ENCODE peak calls at places on chromosomes 11 and 22, in six cellular contexts. One of them, this sample, is unnamed. For H3K4me1, the result is how much of the 10 kb centered on the place peaks cover.

GRCh38 chr11:121194731-121195596 is 93.9 kb downstream of the TECTA start:
- DNase-seq in tibial artery: peak
- DNase-seq in uterus: peak
- DNase-seq in hepatocyte: peak
- DNase-seq in PC-3: peak
- DNase-seq in mammary epithelial cell: peak
- DNase-seq in this sample: peak

GRCh38 chr11:5234390-5234834 is at the start of gene HBD:
- DNase-seq in tibial artery: no peak
- DNase-seq in uterus: no peak
- DNase-seq in hepatocyte: no peak
- DNase-seq in PC-3: no peak
- DNase-seq in mammary epithelial cell: peak
- DNase-seq in this sample: no peak

GRCh38 chr11:1786466-1786865 is 22.7 kb upstream of the CTSD start:
- DNase-seq in tibial artery: no peak
- DNase-seq in uterus: no peak
- DNase-seq in hepatocyte: no peak
- DNase-seq in PC-3: no peak
- DNase-seq in mammary epithelial cell: no peak
- DNase-seq in this sample: no peak

GRCh38 chr11:63448646-63449045 is 42.3 kb downstream of the PLAAT5 start:
- DNase-seq in tibial artery: no peak
- DNase-seq in uterus: no peak
- DNase-seq in hepatocyte: no peak
- DNase-seq in PC-3: no peak
- DNase-seq in mammary epithelial cell: no peak
- DNase-seq in this sample: no peak

GRCh38 chr11:92867913-92868619 is 101.4 kb upstream of the MTNR1B start:
- DNase-seq in tibial artery: no peak
- DNase-seq in uterus: no peak
- DNase-seq in hepatocyte: peak
- DNase-seq in PC-3: no peak
- DNase-seq in mammary epithelial cell: peak
- DNase-seq in this sample: peak

GRCh38 chr11:126115820-126116319 is 53.2 kb upstream of the CDON start:
- DNase-seq in tibial artery: peak
- DNase-seq in uterus: peak
- DNase-seq in hepatocyte: peak
- DNase-seq in PC-3: peak
- DNase-seq in mammary epithelial cell: no peak
- DNase-seq in this sample: no peak

GRCh38 chr11:111911563-111912401 is at the start of gene CRYAB:
- DNase-seq in tibial artery: peak
- DNase-seq in uterus: peak
- DNase-seq in hepatocyte: peak
- DNase-seq in PC-3: peak
- DNase-seq in mammary epithelial cell: peak
- DNase-seq in this sample: peak

GRCh38 chr11:94400075-94400838 is 962 bp downstream of the GPR83 start:
- DNase-seq in tibial artery: no peak
- DNase-seq in uterus: no peak
- DNase-seq in hepatocyte: no peak
- DNase-seq in PC-3: no peak
- DNase-seq in mammary epithelial cell: no peak
- DNase-seq in this sample: no peak

GRCh38 chr11:61532136-61533038 is 23.8 kb downstream of the LRRC10B start:
- DNase-seq in tibial artery: no peak
- DNase-seq in uterus: no peak
- DNase-seq in hepatocyte: peak
- DNase-seq in PC-3: peak
- DNase-seq in mammary epithelial cell: peak
- DNase-seq in this sample: no peak

DNA sequence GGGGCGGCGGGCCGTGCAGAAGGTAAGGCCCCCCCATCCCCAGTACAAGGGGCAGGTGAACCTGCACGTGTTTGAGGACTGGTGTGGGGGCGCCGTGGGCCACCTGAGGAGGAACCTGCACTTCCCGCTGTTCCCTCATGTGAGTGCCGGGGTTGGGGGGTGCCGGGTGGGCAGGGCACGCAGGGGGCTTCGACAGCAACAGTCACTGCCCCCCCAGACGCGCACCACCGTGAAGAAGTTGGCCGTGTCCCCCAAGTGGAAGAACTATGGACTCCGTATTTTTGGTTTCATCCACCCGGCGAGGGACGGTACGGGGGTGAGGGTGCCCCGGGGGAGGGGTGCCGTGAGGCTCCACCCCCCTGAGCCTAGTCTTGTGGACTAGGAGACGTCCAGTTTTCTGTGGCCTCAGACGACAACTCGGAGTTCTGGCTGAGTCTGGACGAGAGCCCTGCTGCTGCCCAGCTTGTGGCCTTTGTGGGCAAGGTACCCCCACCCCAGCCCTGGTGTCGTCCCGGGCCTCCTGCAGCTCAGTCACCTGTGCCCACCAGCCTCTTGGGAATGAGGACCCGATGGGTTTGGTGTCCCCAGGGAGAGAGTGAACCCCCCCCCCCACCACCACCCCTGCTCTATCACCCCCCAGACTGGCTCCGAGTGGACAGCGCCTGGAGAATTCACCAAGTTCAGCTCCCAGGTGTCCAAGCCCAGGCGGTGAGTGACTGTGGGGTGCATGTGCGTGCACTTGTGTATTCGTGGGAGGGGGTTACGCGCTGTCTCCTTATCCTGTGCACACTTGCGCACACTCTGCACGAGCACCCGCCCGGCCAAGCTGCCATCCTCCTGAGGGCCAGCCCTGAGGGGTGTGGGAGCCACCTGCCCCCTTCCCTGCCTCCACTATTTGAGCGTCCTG is 3.8 kb downstream of the B4GALNT4 start:
- DNase-seq in tibial artery: no peak
- DNase-seq in uterus: no peak
- DNase-seq in hepatocyte: no peak
- DNase-seq in PC-3: no peak
- DNase-seq in mammary epithelial cell: no peak
- DNase-seq in this sample: no peak
- H3K27ac ChIP-seq in tibial artery: no peak
- H3K27ac ChIP-seq in uterus: no peak
- H3K27ac ChIP-seq in hepatocyte: no peak
- H3K27ac ChIP-seq in PC-3: no peak
- H3K27ac ChIP-seq in mammary epithelial cell: no peak
- H3K27ac ChIP-seq in this sample: no peak

GRCh38 chr11:65611028-65611757 is 2.8 kb downstream of the MAP3K11 start:
- DNase-seq in tibial artery: peak
- DNase-seq in uterus: no peak
- DNase-seq in hepatocyte: no peak
- DNase-seq in PC-3: no peak
- DNase-seq in mammary epithelial cell: no peak
- DNase-seq in this sample: no peak

GRCh38 chr11:65611758-65612603 is 2.0 kb downstream of the MAP3K11 start:
- DNase-seq in tibial artery: no peak
- DNase-seq in uterus: no peak
- DNase-seq in hepatocyte: no peak
- DNase-seq in PC-3: no peak
- DNase-seq in mammary epithelial cell: no peak
- DNase-seq in this sample: no peak

GRCh38 chr11:65615229-65615949 is at the start of gene PCNX3:
- DNase-seq in tibial artery: peak
- DNase-seq in uterus: peak
- DNase-seq in hepatocyte: peak
- DNase-seq in PC-3: peak
- DNase-seq in mammary epithelial cell: peak
- DNase-seq in this sample: peak

GRCh38 chr11:65612691-65613090 is 1.3 kb downstream of the MAP3K11 start:
- DNase-seq in tibial artery: no peak
- DNase-seq in uterus: no peak
- DNase-seq in hepatocyte: no peak
- DNase-seq in PC-3: no peak
- DNase-seq in mammary epithelial cell: no peak
- DNase-seq in this sample: no peak

GRCh38 chr11:65613091-65613928 is 711 bp downstream of the MAP3K11 start:
- DNase-seq in tibial artery: no peak
- DNase-seq in uterus: peak
- DNase-seq in hepatocyte: peak
- DNase-seq in PC-3: peak
- DNase-seq in mammary epithelial cell: peak
- DNase-seq in this sample: no peak
- H3K4me1 ChIP-seq in tibial artery: half or more
- H3K4me1 ChIP-seq in uterus: under half
- H3K4me1 ChIP-seq in hepatocyte: under half
- H3K4me1 ChIP-seq in PC-3: under half
- H3K4me1 ChIP-seq in mammary epithelial cell: under half
- H3K4me1 ChIP-seq in this sample: under half

DNA sequence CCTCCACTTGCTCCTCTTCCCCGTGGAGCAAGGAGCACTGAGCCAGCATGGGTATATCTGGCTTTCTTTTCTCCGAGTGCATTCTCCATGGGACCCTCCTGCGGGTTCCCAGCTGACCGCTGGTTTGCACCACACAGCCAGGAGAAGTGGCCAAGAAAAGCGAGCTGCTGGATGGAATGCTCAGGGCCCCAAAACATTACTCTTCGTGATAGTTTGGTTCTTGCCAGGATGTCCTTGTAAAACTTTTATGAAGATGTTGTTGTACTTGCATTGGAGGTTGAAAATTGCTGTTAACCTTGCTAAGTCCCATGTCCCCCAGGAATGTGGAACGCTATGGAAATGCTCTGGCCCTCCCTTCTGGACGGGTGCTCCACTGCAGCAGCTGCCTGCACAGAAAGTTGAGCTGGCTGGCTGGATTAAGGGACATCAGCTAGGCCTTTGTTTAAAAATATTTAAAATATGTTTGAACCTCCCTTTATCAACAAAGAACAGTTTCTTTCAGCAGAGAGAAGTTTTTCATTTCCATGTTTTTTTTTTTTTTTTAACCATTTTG is 68.7 kb downstream of the ZNRF3 start:
- DNase-seq in tibial artery: no peak
- DNase-seq in uterus: no peak
- DNase-seq in hepatocyte: peak
- DNase-seq in PC-3: no peak
- DNase-seq in mammary epithelial cell: no peak
- DNase-seq in this sample: no peak
- TF ChIP-seq CTCF in tibial artery: peak
- TF ChIP-seq CTCF in uterus: no peak
- TF ChIP-seq CTCF in hepatocyte: peak
- TF ChIP-seq CTCF in PC-3: no peak
- TF ChIP-seq CTCF in mammary epithelial cell: no peak
- TF ChIP-seq CTCF in this sample: peak

GRCh38 chr22:48834404-48834803 is 993.3 kb downstream of the BRD1 start:
- DNase-seq in tibial artery: no peak
- DNase-seq in uterus: no peak
- DNase-seq in hepatocyte: no peak
- DNase-seq in PC-3: no peak
- DNase-seq in mammary epithelial cell: no peak
- DNase-seq in this sample: no peak

GRCh38 chr22:48835857-48836672 is 991.6 kb downstream of the BRD1 start:
- DNase-seq in tibial artery: no peak
- DNase-seq in uterus: no peak
- DNase-seq in hepatocyte: no peak
- DNase-seq in PC-3: no peak
- DNase-seq in mammary epithelial cell: no peak
- DNase-seq in this sample: no peak

GRCh38 chr22:48835364-48835763 is 992.3 kb downstream of the BRD1 start:
- DNase-seq in tibial artery: no peak
- DNase-seq in uterus: no peak
- DNase-seq in hepatocyte: no peak
- DNase-seq in PC-3: no peak
- DNase-seq in mammary epithelial cell: no peak
- DNase-seq in this sample: no peak

GRCh38 chr22:48829908-48830307 is 997.8 kb downstream of the BRD1 start:
- DNase-seq in tibial artery: no peak
- DNase-seq in uterus: no peak
- DNase-seq in hepatocyte: no peak
- DNase-seq in PC-3: no peak
- DNase-seq in mammary epithelial cell: no peak
- DNase-seq in this sample: no peak

GRCh38 chr22:48832592-48832991 is 995.1 kb downstream of the BRD1 start:
- DNase-seq in tibial artery: no peak
- DNase-seq in uterus: no peak
- DNase-seq in hepatocyte: no peak
- DNase-seq in PC-3: no peak
- DNase-seq in mammary epithelial cell: no peak
- DNase-seq in this sample: no peak
- H3K27ac ChIP-seq in tibial artery: no peak
- H3K27ac ChIP-seq in uterus: no peak
- H3K27ac ChIP-seq in hepatocyte: no peak
- H3K27ac ChIP-seq in PC-3: no peak
- H3K27ac ChIP-seq in mammary epithelial cell: no peak
- H3K27ac ChIP-seq in this sample: no peak

GRCh38 chr11:128507936-128508335 is 79.4 kb downstream of the ETS1 start:
- DNase-seq in tibial artery: no peak
- DNase-seq in uterus: no peak
- DNase-seq in hepatocyte: no peak
- DNase-seq in PC-3: no peak
- DNase-seq in mammary epithelial cell: no peak
- DNase-seq in this sample: no peak
- H3K4me1 ChIP-seq in tibial artery: under half
- H3K4me1 ChIP-seq in uterus: under half
- H3K4me1 ChIP-seq in hepatocyte: under half
- H3K4me1 ChIP-seq in PC-3: half or more
- H3K4me1 ChIP-seq in mammary epithelial cell: half or more
- H3K4me1 ChIP-seq in this sample: under half

GRCh38 chr11:33520103-33520502 is 180.5 kb downstream of the C11orf91 start:
- DNase-seq in tibial artery: no peak
- DNase-seq in uterus: no peak
- DNase-seq in hepatocyte: no peak
- DNase-seq in PC-3: no peak
- DNase-seq in mammary epithelial cell: no peak
- DNase-seq in this sample: no peak

GRCh38 chr11:33530824-33531223 is 169.8 kb downstream of the C11orf91 start:
- DNase-seq in tibial artery: no peak
- DNase-seq in uterus: no peak
- DNase-seq in hepatocyte: no peak
- DNase-seq in PC-3: peak
- DNase-seq in mammary epithelial cell: peak
- DNase-seq in this sample: no peak

GRCh38 chr11:33529461-33529860 is 171.2 kb downstream of the C11orf91 start:
- DNase-seq in tibial artery: no peak
- DNase-seq in uterus: no peak
- DNase-seq in hepatocyte: no peak
- DNase-seq in PC-3: no peak
- DNase-seq in mammary epithelial cell: no peak
- DNase-seq in this sample: no peak

GRCh38 chr11:33521384-33521783 is 179.2 kb downstream of the C11orf91 start:
- DNase-seq in tibial artery: no peak
- DNase-seq in uterus: no peak
- DNase-seq in hepatocyte: no peak
- DNase-seq in PC-3: no peak
- DNase-seq in mammary epithelial cell: no peak
- DNase-seq in this sample: no peak

DNA sequence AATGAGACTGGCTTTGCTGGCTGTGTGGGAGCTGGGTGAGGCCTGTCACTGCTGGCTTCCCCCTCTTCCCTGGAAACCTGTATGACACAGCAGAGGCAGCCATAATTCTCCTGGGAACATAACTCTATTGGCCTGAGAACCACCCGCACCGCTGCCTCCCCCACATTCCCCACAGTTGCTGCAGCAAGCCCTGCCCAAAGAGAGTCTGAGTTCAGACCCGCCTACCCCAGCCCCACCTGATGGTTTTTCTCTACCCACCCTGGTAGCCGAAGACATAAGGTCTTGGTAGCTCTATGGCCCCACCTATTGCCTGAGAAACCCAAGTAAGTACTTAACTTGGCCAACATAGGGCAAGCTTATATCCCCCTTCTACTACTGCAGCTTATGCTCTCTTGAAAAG is 174.8 kb downstream of the C11orf91 start:
- DNase-seq in tibial artery: no peak
- DNase-seq in uterus: no peak
- DNase-seq in hepatocyte: no peak
- DNase-seq in PC-3: no peak
- DNase-seq in mammary epithelial cell: no peak
- DNase-seq in this sample: no peak
- TF ChIP-seq CTCF in tibial artery: no peak
- TF ChIP-seq CTCF in uterus: no peak
- TF ChIP-seq CTCF in hepatocyte: no peak
- TF ChIP-seq CTCF in PC-3: no peak
- TF ChIP-seq CTCF in mammary epithelial cell: no peak
- TF ChIP-seq CTCF in this sample: no peak

This sample was measured in foreskin keratinocyte.